ENCODE peak calls at places on chromosomes 11 and 22, in eight cellular contexts. Y is heart left ventricle, J is psoas muscle, F is right lobe of liver, T is tibial artery, Z is IMR-90, G is osteoblast, H is fibroblast of lung. A is an unnamed sample.

GRCh38 chr11:62607729-62608128 is 4.8 kb downstream of the EML3 start:
- DNase-seq in Z (no peak), J (no peak), T (no peak), G (no peak), F (no peak), H (no peak), Y (no peak), A (no peak)

GRCh38 chr11:38718659-38719058 is 2120.6 kb upstream of the RAG2 start:
- DNase-seq in T (no peak), H (no peak), Y (no peak), G (no peak), Z (no peak), J (no peak), F (no peak), A (no peak)

GRCh38 chr11:28677719-28678118 is 569.5 kb downstream of the METTL15 start:
- DNase-seq in G (no peak), T (no peak), J (no peak), Y (no peak), F (no peak), Z (no peak), H (no peak), A (no peak)

GRCh38 chr22:22368516-22368915 is 123.9 kb downstream of the VPREB1 start:
- DNase-seq in J (no peak), F (no peak), T (no peak), Z (no peak), Y (no peak), H (no peak), G (no peak), A (no peak)

GRCh38 chr22:35376728-35377472 is 4.0 kb upstream of the HMOX1 start:
- DNase-seq in Z (peak; percentile 99), J (peak; percentile 92), F (peak; percentile 88), Y (peak; percentile 93), G (peak; percentile 98), H (peak; percentile 99), T (peak; percentile 97), A (peak; percentile 96)

GRCh38 chr11:19952101-19952605 is 208.1 kb downstream of the DBX1 start:
- DNase-seq in T (no peak), Y (no peak), Z (no peak), G (no peak), F (no peak), J (no peak), H (peak; percentile 26), A (no peak)

GRCh38 chr11:60993611-60994010 is 22.1 kb downstream of the CD6 start:
- DNase-seq in F (no peak), Y (no peak), T (no peak), Z (no peak), G (no peak), H (no peak), J (no peak), A (no peak)

GRCh38 chr22:23858484-23858815 is 775 bp downstream of the SLC2A11 start:
- DNase-seq in Y (no peak), F (no peak), J (no peak), Z (no peak), H (no peak), G (no peak), T (no peak), A (no peak)

GRCh38 chr11:126914941-126915340 is 85.6 kb downstream of the KIRREL3 start:
- DNase-seq in H (peak; percentile 3), J (no peak), Z (peak; percentile 90), G (no peak), T (no peak), F (no peak), Y (no peak), A (no peak)

GRCh38 chr11:92227954-92228935 is 3.6 kb downstream of the FAT3 start:
- DNase-seq in Z (no peak), H (peak; percentile 34), T (peak; percentile 32), F (no peak), J (peak; percentile 26), Y (no peak), G (peak; percentile 75), A (no peak)

DNA sequence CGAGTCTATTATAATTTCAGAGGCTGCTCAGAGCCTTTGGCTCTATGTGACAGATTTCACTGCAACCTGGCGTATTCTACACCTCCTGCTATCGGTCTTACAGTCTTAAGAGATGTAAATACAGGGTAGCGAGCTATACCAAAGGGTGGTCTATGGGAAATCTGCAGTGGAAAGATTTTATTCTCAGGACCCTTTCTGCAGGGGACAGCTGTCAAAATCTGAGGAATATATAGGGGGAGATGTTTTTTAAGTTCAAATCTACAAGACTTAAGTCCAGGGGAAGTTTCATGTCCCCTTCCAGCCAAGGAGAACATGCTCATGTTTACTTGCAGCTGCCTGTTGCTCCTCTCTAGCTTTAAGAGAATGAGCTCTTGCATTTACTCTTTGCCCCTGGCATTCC is 62.7 kb downstream of the MICAL2 start:
- DNase-seq in G (no peak), H (no peak), Y (no peak), F (no peak), Z (no peak), J (no peak), T (no peak), A (no peak)
- H3K4me1 ChIP-seq in G (peaks cover 85% of the 10 kb centered on the region), H (peaks cover 18% of the 10 kb centered on the region), Y (peaks cover 32% of the 10 kb centered on the region), F (no peaks in the 10 kb centered on the region), Z (peaks cover 26% of the 10 kb centered on the region), J (no peaks in the 10 kb centered on the region), T (peaks cover 23% of the 10 kb centered on the region), A (no peaks in the 10 kb centered on the region)

GRCh38 chr11:116193321-116194114 is 579.3 kb downstream of the BUD13 start:
- DNase-seq in Z (peak; percentile 62), T (no peak), G (no peak), J (no peak), Y (peak; percentile 39), F (no peak), H (peak; percentile 53), A (peak; percentile 65)
- TF ChIP-seq CTCF in Z (peak; percentile 12), T (no peak), G (no peak), J (no peak), Y (peak; percentile 25), F (no peak), H (peak; percentile 29), A (no peak)

GRCh38 chr11:33867566-33867965 is 24.3 kb downstream of the LMO2 start:
- DNase-seq in H (no peak), Y (no peak), Z (no peak), T (no peak), F (no peak), J (no peak), G (no peak), A (no peak)
- H3K27ac ChIP-seq in H (no peak overlapping the region), Y (peak overlapping the region; percentile 22), Z (no peak overlapping the region), T (no peak overlapping the region), F (peak overlapping the region; percentile 82), J (no peak overlapping the region), G (no peak overlapping the region), A (no peak overlapping the region)

DNA sequence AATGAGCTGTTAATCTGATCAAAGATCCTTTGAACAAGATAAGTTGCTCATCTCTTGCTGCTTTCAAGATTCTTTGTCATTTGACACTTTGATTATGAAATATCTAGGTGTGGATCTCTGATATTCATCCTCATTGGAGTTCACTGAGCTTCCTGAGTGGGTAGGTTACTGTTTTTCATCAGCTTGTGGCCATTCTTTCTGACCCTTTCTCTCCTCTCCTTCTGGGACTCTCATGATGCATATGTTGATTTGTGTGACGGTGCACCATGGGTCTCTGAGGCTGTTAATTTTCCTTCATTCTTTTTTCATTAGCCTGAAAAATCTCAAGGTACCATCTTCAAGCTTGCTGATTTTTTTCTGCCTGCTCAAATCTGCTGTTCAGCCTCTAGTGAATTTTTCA is 20.8 kb downstream of the PC start:
- DNase-seq in G (no peak), J (no peak), H (no peak), Y (no peak), T (no peak), F (no peak), Z (no peak), A (no peak)
- H3K4me1 ChIP-seq in G (no peaks in the 10 kb centered on the region), J (no peaks in the 10 kb centered on the region), H (no peaks in the 10 kb centered on the region), Y (no peaks in the 10 kb centered on the region), T (no peaks in the 10 kb centered on the region), F (no peaks in the 10 kb centered on the region), Z (peaks cover 19% of the 10 kb centered on the region), A (no peaks in the 10 kb centered on the region)

GRCh38 chr22:46006379-46007002 is 29.5 kb upstream of the WNT7B start:
- DNase-seq in T (peak; percentile 91), H (peak; percentile 89), J (peak; percentile 96), Z (peak; percentile 80), Y (peak; percentile 94), F (peak; percentile 89), G (peak; percentile 99), A (peak; percentile 99)

GRCh38 chr22:46007003-46007847 is 30.3 kb upstream of the WNT7B start:
- DNase-seq in H (peak; percentile 64), J (peak; percentile 75), Y (peak; percentile 76), T (peak; percentile 68), Z (peak; percentile 72), G (peak; percentile 97), F (peak; percentile 65), A (peak; percentile 85)

GRCh38 chr22:46008291-46008690 is 31.3 kb upstream of the WNT7B start:
- DNase-seq in F (peak; percentile 47), G (peak; percentile 77), H (peak; percentile 23), T (no peak), J (peak; percentile 23), Z (no peak), Y (no peak), A (no peak)

GRCh38 chr22:46008836-46009596 is 32.1 kb upstream of the WNT7B start:
- DNase-seq in H (no peak), G (no peak), J (peak; percentile 8), Z (no peak), T (no peak), Y (no peak), F (peak; percentile 20), A (peak; percentile 11)

GRCh38 chr22:46007848-46008261 is 30.9 kb upstream of the WNT7B start:
- DNase-seq in H (peak; percentile 90), J (peak; percentile 84), G (peak; percentile 99), Z (peak; percentile 87), T (peak; percentile 85), Y (peak; percentile 90), F (peak; percentile 56), A (peak; percentile 63)
- TF ChIP-seq CTCF in H (no peak), J (no peak), G (no peak), Z (no peak), T (no peak), Y (peak; percentile 26), F (no peak), A (no peak)

GRCh38 chr22:37751449-37752188 is 54.8 kb downstream of the TRIOBP start:
- DNase-seq in Y (no peak), J (no peak), F (no peak), G (no peak), T (no peak), H (no peak), Z (no peak), A (no peak)
- H3K27ac ChIP-seq in Y (peak overlapping the region; percentile 100), J (peak overlapping the region; percentile 78), F (peak overlapping the region; percentile 76), G (peak overlapping the region; percentile 90), T (peak overlapping the region; percentile 76), H (peak overlapping the region; percentile 82), Z (peak overlapping the region; percentile 83), A (peak overlapping the region; percentile 76)

GRCh38 chr11:10926801-10927200 is 68.9 kb upstream of the ZBED5 start:
- DNase-seq in T (no peak), G (peak; percentile 80), H (no peak), Y (no peak), Z (peak; percentile 35), F (no peak), J (no peak), A (no peak)
- H3K4me1 ChIP-seq in T (peaks cover 27% of the 10 kb centered on the region), G (peaks cover 18% of the 10 kb centered on the region), H (peaks cover 12% of the 10 kb centered on the region), Y (no peaks in the 10 kb centered on the region), Z (peaks cover 10% of the 10 kb centered on the region), F (no peaks in the 10 kb centered on the region), J (peaks cover 9% of the 10 kb centered on the region), A (no peaks in the 10 kb centered on the region)

GRCh38 chr22:31790240-31790639 is 36.4 kb downstream of the DEPDC5 start:
- DNase-seq in Y (no peak), G (no peak), J (no peak), Z (no peak), F (no peak), T (no peak), H (no peak), A (no peak)
- TF ChIP-seq CTCF in Y (no peak), G (no peak), J (no peak), Z (no peak), F (no peak), T (no peak), H (no peak), A (no peak)